ENCODE peak calls at places on chromosomes 1 and 21, in seven cellular contexts. A is T follicular helper cell, Z is GM04504, L is fibroblast of lung, E is left ventricle myocardium inferior, W is left cardiac atrium, Q is substantia nigra. S is an unnamed sample.

GRCh38 chr1:32454726-32455125 is 10.1 kb upstream of the ZBTB8B start:
- DNase-seq in E (peak; percentile 17), A (no peak), Z (no peak), W (peak; percentile 68), L (no peak), Q (peak; percentile 1), S (no peak)

GRCh38 chr1:18761948-18762905 is 97.2 kb downstream of the TAS1R2 start:
- DNase-seq in Q (no peak), E (no peak), A (no peak), W (no peak), L (no peak), Z (no peak), S (no peak)

GRCh38 chr1:103561612-103562395 is 9.6 kb upstream of the AMY2B start:
- DNase-seq in E (no peak), Q (no peak), Z (no peak), A (no peak), W (no peak), L (peak; percentile 70), S (no peak)

GRCh38 chr1:155128469-155128754 is 736 bp downstream of the EFNA1 start:
- DNase-seq in L (no peak), Z (no peak), Q (no peak), A (no peak), E (no peak), W (no peak), S (no peak)

GRCh38 chr1:207941664-207942063 is 30.7 kb upstream of the CD34 start:
- DNase-seq in E (peak; percentile 85), L (peak; percentile 67), Z (no peak), A (no peak), Q (peak; percentile 24), W (peak; percentile 89), S (no peak)

GRCh38 chr1:245132771-245133170 is 22.0 kb upstream of the KIF26B start:
- DNase-seq in Z (no peak), L (no peak), A (no peak), W (no peak), Q (no peak), E (no peak), S (no peak)

GRCh38 chr1:67801903-67802302 is 31.4 kb downstream of the GNG12 start:
- DNase-seq in L (no peak), Q (no peak), Z (no peak), A (no peak), E (no peak), W (no peak), S (no peak)

GRCh38 chr1:19735419-19736127 is 64.1 kb downstream of the TMCO4 start:
- DNase-seq in Z (peak; percentile 100), E (peak; percentile 66), Q (no peak), L (peak; percentile 98), W (peak; percentile 66), A (no peak), S (no peak)

GRCh38 chr1:1135339-1136111 is 19.6 kb upstream of the C1orf159 start:
- DNase-seq in Q (no peak), A (no peak), Z (no peak), W (no peak), E (no peak), L (peak; percentile 12), S (no peak)

GRCh38 chr1:227883073-227883520 is 64.6 kb downstream of the WNT9A start:
- DNase-seq in L (no peak), W (no peak), Q (no peak), Z (no peak), E (no peak), A (no peak), S (peak; percentile 3)

GRCh38 chr1:226862900-226863299 is 7.5 kb upstream of the PSEN2 start:
- DNase-seq in Z (peak; percentile 23), Q (no peak), E (no peak), A (no peak), L (peak; percentile 73), W (no peak), S (no peak)

GRCh38 chr21:45997495-45998275 is 16.1 kb downstream of the COL6A1 start:
- DNase-seq in Q (no peak), Z (no peak), E (peak; percentile 15), L (no peak), W (peak; percentile 22), A (no peak), S (peak; percentile 13)

GRCh38 chr1:180249725-180250498 is 19.8 kb downstream of the LHX4 start:
- DNase-seq in Q (no peak), E (no peak), L (no peak), Z (no peak), A (no peak), W (no peak), S (no peak)

GRCh38 chr1:107787299-107787698 is 177.7 kb downstream of the VAV3 start:
- DNase-seq in L (no peak), E (no peak), W (no peak), Q (no peak), Z (no peak), A (no peak), S (peak; percentile 34)

GRCh38 chr1:182783068-182783467 is 6.5 kb upstream of the NPL start:
- DNase-seq in A (no peak), W (no peak), E (no peak), Q (no peak), Z (no peak), L (no peak), S (no peak)

GRCh38 chr1:116710326-116711060 is 43.0 kb upstream of the IGSF3 start:
- DNase-seq in Q (no peak), W (no peak), E (no peak), A (no peak), L (no peak), Z (no peak), S (no peak)

GRCh38 chr1:161159087-161159914 is at the start of gene USP21:
- DNase-seq in Q (peak; percentile 94), E (peak; percentile 95), W (peak; percentile 95), A (peak; percentile 87), Z (peak; percentile 73), L (peak; percentile 87), S (peak; percentile 91)

GRCh38 chr1:85019989-85020388 is 23.1 kb upstream of the MCOLN2 start:
- DNase-seq in E (no peak), Q (no peak), L (no peak), W (no peak), A (no peak), Z (peak; percentile 83), S (no peak)

GRCh38 chr1:221991221-221991620 is 249.3 kb upstream of the DUSP10 start:
- DNase-seq in Q (no peak), A (no peak), L (peak; percentile 45), Z (no peak), E (no peak), W (no peak), S (no peak)

GRCh38 chr1:24995121-24995520 is 65.0 kb upstream of the RUNX3 start:
- DNase-seq in E (no peak), A (no peak), Q (no peak), W (peak; percentile 0), Z (no peak), L (no peak), S (no peak)

GRCh38 chr21:41766051-41766882 is 585 bp downstream of the RIPK4 start:
- DNase-seq in Z (no peak), Q (no peak), A (no peak), W (no peak), E (no peak), L (no peak), S (no peak)

GRCh38 chr1:9653783-9654517 is 2.4 kb downstream of the PIK3CD start:
- DNase-seq in L (no peak), A (no peak), Z (no peak), Q (no peak), W (no peak), E (no peak), S (no peak)

GRCh38 chr1:64934115-64934880 is 32.1 kb downstream of the JAK1 start:
- DNase-seq in Q (no peak), L (peak; percentile 87), W (no peak), A (no peak), E (no peak), Z (peak; percentile 73), S (no peak)

GRCh38 chr1:26111530-26112406 is at the start of gene PDIK1L:
- DNase-seq in Q (peak; percentile 84), E (peak; percentile 95), A (peak; percentile 93), W (peak; percentile 93), Z (peak; percentile 94), L (peak; percentile 96), S (peak; percentile 89)

GRCh38 chr1:168821434-168821833 is 92.4 kb upstream of the DPT start:
- DNase-seq in L (no peak), W (no peak), E (no peak), Z (no peak), Q (no peak), A (no peak), S (no peak)

GRCh38 chr1:225572422-225572821 is 80.5 kb downstream of the ENAH start:
- DNase-seq in L (peak; percentile 17), E (no peak), W (no peak), Q (no peak), Z (peak; percentile 47), A (no peak), S (no peak)

GRCh38 chr21:46437096-46437498 is 21.6 kb upstream of the DIP2A start:
- DNase-seq in L (no peak), Q (no peak), E (no peak), W (no peak), Z (no peak), A (no peak), S (no peak)

GRCh38 chr1:39571178-39571483 is 5.5 kb downstream of the PABPC4 start:
- DNase-seq in Q (no peak), Z (no peak), E (no peak), W (no peak), L (no peak), A (no peak), S (no peak)

GRCh38 chr1:79714664-79715063 is 708.1 kb upstream of the ADGRL4 start:
- DNase-seq in Q (no peak), L (no peak), E (no peak), Z (no peak), A (no peak), W (no peak), S (no peak)

GRCh38 chr1:2972879-2973575 is 48.2 kb upstream of the ACTRT2 start:
- DNase-seq in E (no peak), L (no peak), W (no peak), Q (no peak), Z (no peak), A (no peak), S (no peak)

GRCh38 chr1:151945725-151946365 is 36.5 kb upstream of the THEM4 start:
- DNase-seq in Z (peak; percentile 98), W (peak; percentile 92), E (peak; percentile 82), Q (no peak), A (peak; percentile 81), L (peak; percentile 97), S (peak; percentile 76)

GRCh38 chr1:246827396-246827795 is 103.2 kb downstream of the SCCPDH start:
- DNase-seq in Q (no peak), L (no peak), A (no peak), Z (no peak), E (no peak), W (no peak), S (no peak)

GRCh38 chr1:25647106-25647505 is 30.5 kb downstream of the MAN1C1 start:
- DNase-seq in L (no peak), E (no peak), Q (no peak), A (no peak), Z (no peak), W (no peak), S (no peak)

GRCh38 chr1:221203224-221204054 is 324.2 kb downstream of the HLX start:
- DNase-seq in A (peak; percentile 33), Q (peak; percentile 15), L (peak; percentile 80), Z (peak; percentile 67), W (peak; percentile 74), E (peak; percentile 76), S (peak; percentile 27)

GRCh38 chr21:38054334-38054733 is 138.1 kb upstream of the KCNJ6 start:
- DNase-seq in L (no peak), Z (no peak), Q (no peak), E (no peak), A (no peak), W (no peak), S (no peak)

GRCh38 chr1:119712342-119713038 is 756 bp downstream of the PHGDH start:
- DNase-seq in A (no peak), Q (peak; percentile 76), Z (peak; percentile 87), W (peak; percentile 82), E (peak; percentile 78), L (peak; percentile 94), S (no peak)

GRCh38 chr21:21458124-21458631 is 460.0 kb downstream of the NCAM2 start:
- DNase-seq in L (no peak), E (no peak), Q (no peak), W (no peak), Z (no peak), A (no peak), S (no peak)

GRCh38 chr1:150516050-150516591 is 569 bp downstream of the FALEC start:
- DNase-seq in E (no peak), Q (no peak), W (no peak), Z (no peak), A (no peak), L (no peak), S (no peak)